ENCODE peak calls at places on chromosomes 2 and 18, in seven cellular contexts. F is mesendoderm, I is IMR-90, Z is H9, K is trophoblast cell, H is mesenchymal stem cell, O is H1. B is an unnamed sample.

GRCh38 chr2:40123321-40123720 is 328.6 kb downstream of the SLC8A1 start:
- DNase-seq in F (no peak), I (no peak), Z (no peak), K (no peak), H (no peak), O (no peak), B (no peak)

GRCh38 chr2:117536139-117536538 is 278.4 kb upstream of the DDX18 start:
- DNase-seq in F (peak), I (no peak), Z (peak), K (no peak), H (peak), O (no peak), B (no peak)

GRCh38 chr2:178484245-178485041 is 4.2 kb downstream of the PLEKHA3 start:
- DNase-seq in F (no peak), I (peak), Z (no peak), K (no peak), H (peak), O (no peak), B (no peak)

GRCh38 chr2:239940861-239941570 is 84.1 kb downstream of the NDUFA10 start:
- DNase-seq in F (no peak), I (no peak), Z (no peak), K (no peak), H (no peak), O (no peak), B (no peak)

GRCh38 chr2:140539506-140539905 is 1591.3 kb downstream of the LRP1B start:
- DNase-seq in F (no peak), I (no peak), Z (no peak), K (no peak), H (no peak), O (no peak), B (no peak)

GRCh38 chr18:12008181-12008767 is 27.0 kb downstream of the IMPA2 start:
- DNase-seq in F (no peak), I (no peak), Z (no peak), K (no peak), H (no peak), O (no peak), B (no peak)

GRCh38 chr2:175002547-175003274 is 2.5 kb downstream of the CHN1 start:
- DNase-seq in F (peak), I (no peak), Z (no peak), K (no peak), H (no peak), O (no peak), B (no peak)

GRCh38 chr2:15706986-15707632 is 115.4 kb downstream of the DDX1 start:
- DNase-seq in F (no peak), I (no peak), Z (no peak), K (peak), H (no peak), O (no peak), B (no peak)

DNA sequence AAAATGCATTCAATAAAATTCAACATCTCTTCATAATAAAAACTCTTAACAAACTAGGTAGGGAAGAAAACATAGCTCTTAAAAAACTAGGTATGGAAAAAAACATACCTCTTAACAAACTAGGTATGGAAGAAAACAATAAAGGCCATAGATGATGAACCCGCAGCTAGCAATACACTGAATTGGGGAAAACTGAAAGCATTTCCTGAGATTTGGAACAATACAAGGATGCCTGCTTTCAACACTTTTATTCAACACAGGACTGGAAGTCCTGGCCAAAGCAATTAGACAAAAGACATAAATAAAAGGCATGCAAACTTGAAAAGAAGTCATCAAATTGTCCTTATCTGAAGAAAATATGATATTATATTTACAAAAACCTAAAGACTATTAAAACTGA is 67.8 kb downstream of the NCKAP1 start:
- DNase-seq in F (no peak), I (no peak), Z (no peak), K (no peak), H (no peak), O (no peak), B (no peak)
- H3K23ac ChIP-seq in F (no peak), I (no peak), Z (no peak), K (no peak), H (no peak), O (no peak), B (no peak)

DNA sequence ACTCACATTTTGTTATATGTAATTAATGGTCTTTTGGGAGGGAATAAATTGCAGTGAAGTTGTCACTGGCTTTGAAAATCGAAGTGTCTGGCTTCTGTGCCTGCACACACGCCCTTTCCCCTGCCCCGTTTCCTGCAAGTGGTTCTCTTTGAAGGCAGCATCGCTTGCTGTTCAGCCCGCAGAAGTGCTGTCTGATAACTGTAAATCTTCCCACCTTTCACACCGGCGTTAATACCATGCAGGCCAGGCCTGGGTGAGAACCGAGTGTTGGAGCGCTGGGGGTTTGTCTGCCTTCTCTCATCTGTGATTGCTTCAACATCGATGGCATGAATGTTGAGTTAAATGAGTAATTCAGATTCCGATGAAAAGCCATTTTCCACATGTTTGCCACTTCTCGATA is 37.9 kb upstream of the RPL31 start:
- DNase-seq in F (no peak), I (no peak), Z (no peak), K (no peak), H (no peak), O (no peak), B (no peak)
- H3K27ac ChIP-seq in F (no peak), I (no peak), Z (no peak), K (no peak), H (no peak), O (no peak), B (no peak)

DNA sequence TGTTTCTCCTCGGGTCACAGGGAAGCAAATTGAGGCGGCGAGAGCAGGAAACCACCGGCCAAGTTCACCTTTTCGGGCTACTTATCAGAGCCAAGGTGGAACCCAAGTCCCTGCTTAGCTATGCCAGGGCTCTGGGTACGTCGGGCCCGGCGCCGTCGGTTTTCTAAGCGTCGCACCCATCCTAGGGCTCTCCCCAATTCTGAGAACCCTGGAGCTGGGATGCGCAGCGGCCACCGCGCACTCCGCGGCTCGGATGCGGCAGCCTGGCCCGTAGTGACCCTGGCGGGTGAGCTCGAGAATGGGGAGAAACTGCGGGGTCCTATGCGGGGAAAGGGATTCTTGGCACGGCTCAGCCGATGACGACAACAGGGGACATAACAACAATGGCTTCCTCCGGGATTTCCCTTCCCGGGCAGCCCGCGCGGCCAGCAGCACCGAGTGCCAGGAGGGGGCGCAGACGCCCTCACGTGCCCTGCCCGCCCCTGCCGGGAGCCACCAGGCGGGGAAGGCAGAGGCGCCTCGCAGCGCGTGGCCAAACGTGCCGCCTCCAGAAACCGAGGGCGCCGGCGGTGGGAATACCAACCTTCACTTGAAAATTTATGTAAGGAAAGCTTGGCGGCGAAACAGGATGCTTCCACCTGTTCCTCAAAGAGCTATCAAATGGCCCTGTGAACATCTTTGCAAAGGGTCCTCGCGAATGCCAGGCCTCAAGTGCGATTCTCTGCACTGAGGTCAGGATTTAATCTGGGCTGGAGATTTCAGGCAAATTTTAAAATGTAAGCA is 2.1 kb upstream of the SLC30A3 start:
- DNase-seq in F (peak), I (peak), Z (peak), K (peak), H (peak), O (peak), B (peak)
- H3K4me2 ChIP-seq in F (peak), I (peak), Z (peak), K (peak), H (peak), O (peak), B (peak)

GRCh38 chr2:36296798-36297197 is 58.8 kb upstream of the CRIM1 start:
- DNase-seq in F (peak), I (no peak), Z (no peak), K (no peak), H (no peak), O (no peak), B (no peak)

GRCh38 chr2:36301843-36302242 is 53.7 kb upstream of the CRIM1 start:
- DNase-seq in F (no peak), I (no peak), Z (no peak), K (no peak), H (no peak), O (no peak), B (no peak)

GRCh38 chr2:36300697-36301096 is 54.9 kb upstream of the CRIM1 start:
- DNase-seq in F (no peak), I (no peak), Z (no peak), K (no peak), H (no peak), O (no peak), B (no peak)
- H3K23ac ChIP-seq in F (no peak), I (no peak), Z (no peak), K (no peak), H (no peak), O (no peak), B (no peak)

DNA sequence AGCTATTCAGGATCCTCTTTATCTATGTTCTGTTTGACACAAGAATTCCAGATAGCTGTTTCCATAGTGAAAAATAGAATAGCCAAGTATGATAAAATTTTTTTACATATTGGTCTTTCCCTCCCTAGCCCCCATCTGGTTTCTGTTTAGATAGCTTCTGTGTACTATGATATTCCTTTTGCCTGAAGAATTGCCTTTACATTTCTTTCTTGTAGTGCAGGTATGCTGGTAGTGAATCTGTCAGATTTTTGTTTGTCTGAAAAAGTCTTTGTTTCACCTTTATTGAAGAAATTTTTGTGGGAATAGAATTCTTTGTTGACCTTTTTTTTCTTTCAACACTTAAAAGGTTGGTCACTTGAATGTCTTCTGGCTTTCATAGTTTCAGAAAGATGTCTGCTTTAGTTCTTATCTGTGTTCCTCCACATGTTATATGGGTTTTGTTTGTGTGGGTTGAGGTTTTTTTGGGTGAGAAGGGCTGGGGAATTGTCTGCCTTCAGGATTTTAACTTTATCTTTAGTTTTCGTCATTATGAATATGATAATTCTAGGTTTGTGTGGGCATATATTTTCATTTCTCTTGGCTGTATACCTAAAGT is 29.9 kb upstream of the FBLN7 start:
- DNase-seq in F (no peak), I (no peak), Z (no peak), K (peak), H (no peak), O (no peak), B (no peak)
- H3K27ac ChIP-seq in F (no peak), I (no peak), Z (no peak), K (no peak), H (no peak), O (no peak), B (no peak)

GRCh38 chr2:47803770-47804169 is 20.8 kb downstream of the MSH6 start:
- DNase-seq in F (no peak), I (no peak), Z (no peak), K (no peak), H (no peak), O (no peak), B (no peak)
- H3K4me2 ChIP-seq in F (no peak), I (no peak), Z (no peak), K (no peak), H (no peak), O (no peak), B (no peak)

B was measured in neuronal stem cell.